ENCODE peak calls at places on chromosomes 12 and 14, in eight cellular contexts. One of them, this sample, is unnamed.
A peak's percentile ranks its signal among the peaks of the same experiment; 100 is the strongest.

GRCh38 chr12:1534708-1535107 is 59.7 kb downstream of the FBXL14 start:
- DNase-seq in breast epithelium: no peak
- DNase-seq in Panc1: no peak
- DNase-seq in stomach: no peak
- DNase-seq in suprapubic skin: no peak
- DNase-seq in prostate gland: no peak
- DNase-seq in spleen: no peak
- DNase-seq in sigmoid colon: no peak
- DNase-seq in this sample: no peak

GRCh38 chr12:76878045-76878898 is 547 bp downstream of the CSRP2 start:
- DNase-seq in breast epithelium: peak; percentile 55
- DNase-seq in Panc1: no peak
- DNase-seq in stomach: no peak
- DNase-seq in suprapubic skin: peak; percentile 70
- DNase-seq in prostate gland: peak; percentile 32
- DNase-seq in spleen: no peak
- DNase-seq in sigmoid colon: no peak
- DNase-seq in this sample: no peak

GRCh38 chr12:110244372-110244771 is 36.7 kb upstream of the ATP2A2 start:
- DNase-seq in breast epithelium: no peak
- DNase-seq in Panc1: no peak
- DNase-seq in stomach: no peak
- DNase-seq in suprapubic skin: no peak
- DNase-seq in prostate gland: no peak
- DNase-seq in spleen: no peak
- DNase-seq in sigmoid colon: no peak
- DNase-seq in this sample: no peak

GRCh38 chr14:92958373-92959188 is 35.6 kb downstream of the CHGA start:
- DNase-seq in breast epithelium: no peak
- DNase-seq in Panc1: no peak
- DNase-seq in stomach: no peak
- DNase-seq in suprapubic skin: no peak
- DNase-seq in prostate gland: no peak
- DNase-seq in spleen: no peak
- DNase-seq in sigmoid colon: no peak
- DNase-seq in this sample: no peak

GRCh38 chr14:96246535-96246839 is 9.5 kb upstream of the BDKRB1 start:
- DNase-seq in breast epithelium: no peak
- DNase-seq in Panc1: no peak
- DNase-seq in stomach: no peak
- DNase-seq in suprapubic skin: no peak
- DNase-seq in prostate gland: no peak
- DNase-seq in spleen: no peak
- DNase-seq in sigmoid colon: no peak
- DNase-seq in this sample: peak; percentile 34

GRCh38 chr12:130649646-130650045 is 66.5 kb downstream of the RIMBP2 start:
- DNase-seq in breast epithelium: no peak
- DNase-seq in Panc1: no peak
- DNase-seq in stomach: no peak
- DNase-seq in suprapubic skin: no peak
- DNase-seq in prostate gland: no peak
- DNase-seq in spleen: peak; percentile 45
- DNase-seq in sigmoid colon: no peak
- DNase-seq in this sample: no peak

GRCh38 chr12:54311091-54311490 is 10.3 kb upstream of the NFE2 start:
- DNase-seq in breast epithelium: no peak
- DNase-seq in Panc1: no peak
- DNase-seq in stomach: no peak
- DNase-seq in suprapubic skin: no peak
- DNase-seq in prostate gland: no peak
- DNase-seq in spleen: no peak
- DNase-seq in sigmoid colon: no peak
- DNase-seq in this sample: no peak

GRCh38 chr12:118050972-118051910 is 9.7 kb downstream of the WSB2 start:
- DNase-seq in breast epithelium: no peak
- DNase-seq in Panc1: no peak
- DNase-seq in stomach: no peak
- DNase-seq in suprapubic skin: no peak
- DNase-seq in prostate gland: no peak
- DNase-seq in spleen: no peak
- DNase-seq in sigmoid colon: no peak
- DNase-seq in this sample: no peak

DNA sequence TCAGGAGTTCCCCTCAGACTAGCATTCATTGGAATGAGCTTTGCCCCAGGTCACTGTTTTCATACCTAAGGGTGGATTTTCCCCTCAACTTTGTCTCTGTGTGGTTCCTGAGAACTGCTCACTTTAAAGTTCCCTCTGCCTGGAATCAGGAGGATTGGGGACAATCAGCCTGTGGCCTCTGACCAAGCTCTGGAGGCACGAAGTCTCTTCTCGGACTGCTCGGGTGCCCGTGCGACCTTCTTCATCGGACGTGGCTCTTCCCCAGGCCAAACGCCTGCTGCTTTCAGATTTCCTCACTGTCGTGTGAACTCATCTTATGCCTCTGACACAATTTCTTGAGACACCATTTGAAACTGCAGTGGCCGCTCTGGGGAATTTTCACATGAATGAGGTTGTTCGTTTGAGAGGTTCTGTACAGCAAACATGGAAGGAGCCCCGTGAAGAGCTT is 153.7 kb upstream of the PZP start:
- DNase-seq in breast epithelium: no peak
- DNase-seq in Panc1: no peak
- DNase-seq in stomach: no peak
- DNase-seq in suprapubic skin: no peak
- DNase-seq in prostate gland: no peak
- DNase-seq in spleen: no peak
- DNase-seq in sigmoid colon: no peak
- DNase-seq in this sample: no peak
- TF ChIP-seq POLR2AphosphoS5 in breast epithelium: no peak
- TF ChIP-seq POLR2AphosphoS5 in Panc1: no peak
- TF ChIP-seq POLR2AphosphoS5 in stomach: no peak
- TF ChIP-seq POLR2AphosphoS5 in suprapubic skin: no peak
- TF ChIP-seq POLR2AphosphoS5 in prostate gland: no peak
- TF ChIP-seq POLR2AphosphoS5 in spleen: no peak
- TF ChIP-seq POLR2AphosphoS5 in sigmoid colon: no peak
- TF ChIP-seq POLR2AphosphoS5 in this sample: no peak

DNA sequence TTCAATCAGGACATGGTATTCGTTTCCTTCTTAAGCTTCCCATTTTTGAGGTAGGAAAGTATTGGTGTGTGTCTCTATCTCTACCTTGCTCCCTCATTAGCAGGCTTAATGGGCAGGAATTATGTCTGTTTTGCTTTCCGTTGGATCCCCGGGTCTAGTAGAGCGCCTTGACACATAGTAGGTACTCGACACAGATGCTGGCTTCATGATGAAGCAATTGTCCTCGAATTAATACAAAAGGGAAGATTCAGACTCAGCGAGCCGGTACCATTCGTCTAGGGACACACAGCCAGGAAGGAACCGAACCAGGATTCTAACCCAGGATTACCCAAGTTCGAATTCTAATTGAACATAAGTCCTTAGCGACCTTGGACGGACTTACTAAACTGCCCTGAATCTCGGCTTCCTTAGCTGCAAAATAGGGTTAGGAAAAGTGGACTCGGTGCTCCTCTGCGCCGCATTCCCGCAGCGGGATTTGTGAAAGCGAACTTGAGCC is 496 bp upstream of the ISCU start:
- DNase-seq in breast epithelium: no peak
- DNase-seq in Panc1: no peak
- DNase-seq in stomach: no peak
- DNase-seq in suprapubic skin: no peak
- DNase-seq in prostate gland: no peak
- DNase-seq in spleen: no peak
- DNase-seq in sigmoid colon: no peak
- DNase-seq in this sample: no peak
- TF ChIP-seq POLR2AphosphoS5 in breast epithelium: no peak
- TF ChIP-seq POLR2AphosphoS5 in Panc1: no peak
- TF ChIP-seq POLR2AphosphoS5 in stomach: no peak
- TF ChIP-seq POLR2AphosphoS5 in suprapubic skin: no peak
- TF ChIP-seq POLR2AphosphoS5 in prostate gland: no peak
- TF ChIP-seq POLR2AphosphoS5 in spleen: no peak
- TF ChIP-seq POLR2AphosphoS5 in sigmoid colon: no peak
- TF ChIP-seq POLR2AphosphoS5 in this sample: no peak

GRCh38 chr12:40730281-40730680 is 38.0 kb downstream of the CNTN1 start:
- DNase-seq in breast epithelium: no peak
- DNase-seq in Panc1: no peak
- DNase-seq in stomach: no peak
- DNase-seq in suprapubic skin: no peak
- DNase-seq in prostate gland: no peak
- DNase-seq in spleen: no peak
- DNase-seq in sigmoid colon: no peak
- DNase-seq in this sample: no peak

GRCh38 chr12:40735551-40736230 is 43.5 kb downstream of the CNTN1 start:
- DNase-seq in breast epithelium: no peak
- DNase-seq in Panc1: no peak
- DNase-seq in stomach: no peak
- DNase-seq in suprapubic skin: no peak
- DNase-seq in prostate gland: no peak
- DNase-seq in spleen: no peak
- DNase-seq in sigmoid colon: no peak
- DNase-seq in this sample: no peak

GRCh38 chr12:40738856-40739255 is 46.6 kb downstream of the CNTN1 start:
- DNase-seq in breast epithelium: no peak
- DNase-seq in Panc1: no peak
- DNase-seq in stomach: no peak
- DNase-seq in suprapubic skin: no peak
- DNase-seq in prostate gland: no peak
- DNase-seq in spleen: no peak
- DNase-seq in sigmoid colon: no peak
- DNase-seq in this sample: no peak

GRCh38 chr12:40734283-40734682 is 42.0 kb downstream of the CNTN1 start:
- DNase-seq in breast epithelium: no peak
- DNase-seq in Panc1: no peak
- DNase-seq in stomach: no peak
- DNase-seq in suprapubic skin: no peak
- DNase-seq in prostate gland: no peak
- DNase-seq in spleen: no peak
- DNase-seq in sigmoid colon: no peak
- DNase-seq in this sample: no peak

DNA sequence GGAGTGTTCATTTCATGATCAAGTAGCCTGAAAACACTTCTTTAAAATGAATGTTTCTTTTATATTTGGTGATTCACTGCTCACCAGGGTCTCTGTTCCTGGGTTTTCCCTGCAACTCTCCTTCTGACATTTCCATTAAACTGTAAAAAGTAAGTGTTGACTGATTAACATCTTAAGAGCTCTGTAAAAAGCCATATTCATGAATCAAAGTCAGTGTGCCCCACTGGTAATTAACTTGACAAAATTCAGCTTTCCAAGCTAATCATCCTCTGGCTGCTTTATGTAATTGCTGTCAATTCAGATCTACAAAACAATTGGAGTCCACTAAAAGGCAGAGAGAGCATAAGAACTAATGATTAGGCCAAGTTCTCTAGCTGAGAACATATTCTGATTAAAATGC is 41.6 kb downstream of the CNTN1 start:
- DNase-seq in breast epithelium: no peak
- DNase-seq in Panc1: no peak
- DNase-seq in stomach: no peak
- DNase-seq in suprapubic skin: no peak
- DNase-seq in prostate gland: no peak
- DNase-seq in spleen: no peak
- DNase-seq in sigmoid colon: no peak
- DNase-seq in this sample: no peak
- TF ChIP-seq POLR2AphosphoS5 in breast epithelium: no peak
- TF ChIP-seq POLR2AphosphoS5 in Panc1: no peak
- TF ChIP-seq POLR2AphosphoS5 in stomach: no peak
- TF ChIP-seq POLR2AphosphoS5 in suprapubic skin: no peak
- TF ChIP-seq POLR2AphosphoS5 in prostate gland: no peak
- TF ChIP-seq POLR2AphosphoS5 in spleen: no peak
- TF ChIP-seq POLR2AphosphoS5 in sigmoid colon: no peak
- TF ChIP-seq POLR2AphosphoS5 in this sample: no peak

DNA sequence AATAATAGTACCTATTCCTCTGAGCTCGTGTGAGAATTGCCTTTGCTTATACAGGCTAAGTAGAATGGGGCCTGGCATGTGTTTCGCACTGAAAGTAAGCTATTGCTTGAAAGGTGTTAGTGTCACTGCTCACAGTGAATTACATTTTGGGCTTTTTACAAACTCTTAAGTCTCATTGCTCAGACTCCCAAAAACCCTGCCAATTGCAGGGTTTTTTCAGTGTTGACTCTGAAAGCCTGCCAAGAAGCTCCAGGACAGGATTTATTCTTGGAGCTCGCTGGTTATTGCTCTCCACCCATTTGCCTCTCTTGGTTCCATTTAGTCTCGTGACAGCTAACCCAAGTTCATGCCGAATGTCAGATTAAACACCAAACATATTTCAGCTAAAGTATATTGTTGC is 39.8 kb downstream of the NOPCHAP1 start:
- DNase-seq in breast epithelium: peak; percentile 20
- DNase-seq in Panc1: no peak
- DNase-seq in stomach: peak; percentile 60
- DNase-seq in suprapubic skin: no peak
- DNase-seq in prostate gland: peak; percentile 67
- DNase-seq in spleen: no peak
- DNase-seq in sigmoid colon: peak; percentile 76
- DNase-seq in this sample: no peak
- TF ChIP-seq POLR2AphosphoS5 in breast epithelium: no peak
- TF ChIP-seq POLR2AphosphoS5 in Panc1: no peak
- TF ChIP-seq POLR2AphosphoS5 in stomach: no peak
- TF ChIP-seq POLR2AphosphoS5 in suprapubic skin: no peak
- TF ChIP-seq POLR2AphosphoS5 in prostate gland: peak; percentile 69
- TF ChIP-seq POLR2AphosphoS5 in spleen: no peak
- TF ChIP-seq POLR2AphosphoS5 in sigmoid colon: peak; percentile 77
- TF ChIP-seq POLR2AphosphoS5 in this sample: no peak

GRCh38 chr12:58530421-58531067 is 389.8 kb downstream of the LRIG3 start:
- DNase-seq in breast epithelium: no peak
- DNase-seq in Panc1: no peak
- DNase-seq in stomach: no peak
- DNase-seq in suprapubic skin: no peak
- DNase-seq in prostate gland: no peak
- DNase-seq in spleen: no peak
- DNase-seq in sigmoid colon: no peak
- DNase-seq in this sample: no peak
- TF ChIP-seq POLR2AphosphoS5 in breast epithelium: no peak
- TF ChIP-seq POLR2AphosphoS5 in Panc1: no peak
- TF ChIP-seq POLR2AphosphoS5 in stomach: no peak
- TF ChIP-seq POLR2AphosphoS5 in suprapubic skin: no peak
- TF ChIP-seq POLR2AphosphoS5 in prostate gland: no peak
- TF ChIP-seq POLR2AphosphoS5 in spleen: no peak
- TF ChIP-seq POLR2AphosphoS5 in sigmoid colon: no peak
- TF ChIP-seq POLR2AphosphoS5 in this sample: no peak

This sample was measured in HL-60.